ENCODE peak calls at places on chromosomes 3 and 15, in six cellular contexts. One of them, this sample, is unnamed.

GRCh38 chr15:60215225-60215963 is 182.4 kb downstream of the ANXA2 start:
- DNase-seq in H1: no peak
- DNase-seq in H9: peak; percentile 49
- DNase-seq in IMR-90: no peak
- DNase-seq in neuronal stem cell: no peak
- DNase-seq in trophoblast cell: no peak
- DNase-seq in this sample: no peak

GRCh38 chr15:90955911-90956310 is 1.2 kb downstream of the RCCD1 start:
- DNase-seq in neuronal stem cell: no peak
- DNase-seq in IMR-90: no peak
- DNase-seq in H9: no peak
- DNase-seq in H1: no peak
- DNase-seq in trophoblast cell: no peak
- DNase-seq in this sample: no peak

GRCh38 chr15:79811406-79812405 is 85.1 kb downstream of the MTHFS start:
- DNase-seq in H1: no peak
- DNase-seq in neuronal stem cell: no peak
- DNase-seq in H9: no peak
- DNase-seq in trophoblast cell: no peak
- DNase-seq in IMR-90: peak; percentile 25
- DNase-seq in this sample: no peak

GRCh38 chr15:69973102-69973714 is 124.5 kb downstream of the TLE3 start:
- DNase-seq in H9: no peak
- DNase-seq in neuronal stem cell: no peak
- DNase-seq in H1: no peak
- DNase-seq in IMR-90: peak; percentile 37
- DNase-seq in trophoblast cell: peak; percentile 43
- DNase-seq in this sample: peak; percentile 38

GRCh38 chr3:133376805-133377204 is 23.1 kb upstream of the BFSP2 start:
- DNase-seq in H1: no peak
- DNase-seq in trophoblast cell: no peak
- DNase-seq in IMR-90: no peak
- DNase-seq in neuronal stem cell: no peak
- DNase-seq in H9: no peak
- DNase-seq in this sample: no peak

GRCh38 chr15:31328425-31328998 is 1.9 kb downstream of the KLF13 start:
- DNase-seq in H1: no peak
- DNase-seq in neuronal stem cell: no peak
- DNase-seq in trophoblast cell: peak; percentile 50
- DNase-seq in IMR-90: peak; percentile 49
- DNase-seq in H9: no peak
- DNase-seq in this sample: peak; percentile 57

GRCh38 chr3:171013822-171014748 is 12.4 kb downstream of the SLC2A2 start:
- DNase-seq in H9: no peak
- DNase-seq in neuronal stem cell: no peak
- DNase-seq in H1: no peak
- DNase-seq in IMR-90: no peak
- DNase-seq in trophoblast cell: no peak
- DNase-seq in this sample: no peak

GRCh38 chr15:40291088-40291574 is 8.3 kb upstream of the ANKRD63 start:
- DNase-seq in IMR-90: peak; percentile 49
- DNase-seq in neuronal stem cell: peak; percentile 62
- DNase-seq in H1: peak; percentile 80
- DNase-seq in trophoblast cell: peak; percentile 39
- DNase-seq in H9: peak; percentile 71
- DNase-seq in this sample: peak; percentile 71

GRCh38 chr3:184512621-184513020 is 49.0 kb upstream of the EPHB3 start:
- DNase-seq in trophoblast cell: no peak
- DNase-seq in IMR-90: no peak
- DNase-seq in H1: no peak
- DNase-seq in neuronal stem cell: no peak
- DNase-seq in H9: no peak
- DNase-seq in this sample: no peak

GRCh38 chr3:29465836-29466235 is 185.0 kb downstream of the RBMS3 start:
- DNase-seq in H1: no peak
- DNase-seq in trophoblast cell: no peak
- DNase-seq in neuronal stem cell: no peak
- DNase-seq in H9: no peak
- DNase-seq in IMR-90: peak; percentile 82
- DNase-seq in this sample: no peak

GRCh38 chr3:126017310-126017709 is 48.3 kb downstream of the ROPN1B start:
- DNase-seq in trophoblast cell: no peak
- DNase-seq in neuronal stem cell: no peak
- DNase-seq in IMR-90: no peak
- DNase-seq in H9: peak; percentile 17
- DNase-seq in H1: no peak
- DNase-seq in this sample: no peak

GRCh38 chr3:126021224-126021623 is 52.2 kb downstream of the ROPN1B start:
- DNase-seq in H9: peak; percentile 21
- DNase-seq in neuronal stem cell: no peak
- DNase-seq in IMR-90: no peak
- DNase-seq in H1: no peak
- DNase-seq in trophoblast cell: no peak
- DNase-seq in this sample: no peak

GRCh38 chr3:126018545-126018944 is 49.6 kb downstream of the ROPN1B start:
- DNase-seq in IMR-90: no peak
- DNase-seq in neuronal stem cell: no peak
- DNase-seq in H1: no peak
- DNase-seq in H9: no peak
- DNase-seq in trophoblast cell: no peak
- DNase-seq in this sample: no peak

GRCh38 chr3:126019683-126020082 is 50.7 kb downstream of the ROPN1B start:
- DNase-seq in neuronal stem cell: no peak
- DNase-seq in IMR-90: no peak
- DNase-seq in trophoblast cell: no peak
- DNase-seq in H9: peak; percentile 15
- DNase-seq in H1: no peak
- DNase-seq in this sample: no peak

DNA sequence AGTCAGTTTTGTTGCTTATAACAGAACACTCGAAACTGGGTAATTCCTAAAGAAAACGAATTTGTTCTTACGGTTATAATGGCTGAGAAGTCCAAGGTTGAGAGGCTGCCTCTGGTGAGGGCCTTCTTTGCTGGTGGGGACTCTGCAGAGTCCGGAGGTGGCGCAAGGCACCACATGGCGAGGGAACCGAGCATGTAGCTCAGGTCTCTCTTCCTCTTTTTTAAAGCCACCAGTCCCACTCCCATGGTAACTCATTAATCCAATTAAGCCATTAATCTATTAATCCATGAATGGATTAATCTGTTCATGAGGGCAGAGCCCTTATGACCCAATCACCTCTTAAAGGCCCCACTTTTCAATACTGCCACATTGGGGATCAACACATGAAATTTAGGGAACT is 50.0 kb downstream of the ROPN1B start:
- DNase-seq in H1: no peak
- DNase-seq in IMR-90: no peak
- DNase-seq in neuronal stem cell: no peak
- DNase-seq in trophoblast cell: no peak
- DNase-seq in H9: no peak
- DNase-seq in this sample: no peak
- H4K91ac ChIP-seq in H1: no peak overlapping the region
- H4K91ac ChIP-seq in IMR-90: no peak overlapping the region
- H4K91ac ChIP-seq in neuronal stem cell: no peak overlapping the region
- H4K91ac ChIP-seq in trophoblast cell: no peak overlapping the region
- H4K91ac ChIP-seq in H9: no peak overlapping the region
- H4K91ac ChIP-seq in this sample: no peak overlapping the region

GRCh38 chr3:71466483-71466882 is 117.0 kb downstream of the FOXP1 start:
- DNase-seq in H1: no peak
- DNase-seq in H9: no peak
- DNase-seq in trophoblast cell: no peak
- DNase-seq in IMR-90: no peak
- DNase-seq in neuronal stem cell: no peak
- DNase-seq in this sample: no peak

GRCh38 chr3:71465371-71466007 is 118.0 kb downstream of the FOXP1 start:
- DNase-seq in neuronal stem cell: no peak
- DNase-seq in trophoblast cell: no peak
- DNase-seq in IMR-90: no peak
- DNase-seq in H9: no peak
- DNase-seq in H1: no peak
- DNase-seq in this sample: no peak

GRCh38 chr3:71469131-71469430 is 114.4 kb downstream of the FOXP1 start:
- DNase-seq in neuronal stem cell: no peak
- DNase-seq in H9: no peak
- DNase-seq in trophoblast cell: no peak
- DNase-seq in IMR-90: no peak
- DNase-seq in H1: no peak
- DNase-seq in this sample: no peak

GRCh38 chr3:71464613-71465012 is 118.9 kb downstream of the FOXP1 start:
- DNase-seq in trophoblast cell: no peak
- DNase-seq in IMR-90: no peak
- DNase-seq in H9: no peak
- DNase-seq in neuronal stem cell: no peak
- DNase-seq in H1: no peak
- DNase-seq in this sample: no peak

DNA sequence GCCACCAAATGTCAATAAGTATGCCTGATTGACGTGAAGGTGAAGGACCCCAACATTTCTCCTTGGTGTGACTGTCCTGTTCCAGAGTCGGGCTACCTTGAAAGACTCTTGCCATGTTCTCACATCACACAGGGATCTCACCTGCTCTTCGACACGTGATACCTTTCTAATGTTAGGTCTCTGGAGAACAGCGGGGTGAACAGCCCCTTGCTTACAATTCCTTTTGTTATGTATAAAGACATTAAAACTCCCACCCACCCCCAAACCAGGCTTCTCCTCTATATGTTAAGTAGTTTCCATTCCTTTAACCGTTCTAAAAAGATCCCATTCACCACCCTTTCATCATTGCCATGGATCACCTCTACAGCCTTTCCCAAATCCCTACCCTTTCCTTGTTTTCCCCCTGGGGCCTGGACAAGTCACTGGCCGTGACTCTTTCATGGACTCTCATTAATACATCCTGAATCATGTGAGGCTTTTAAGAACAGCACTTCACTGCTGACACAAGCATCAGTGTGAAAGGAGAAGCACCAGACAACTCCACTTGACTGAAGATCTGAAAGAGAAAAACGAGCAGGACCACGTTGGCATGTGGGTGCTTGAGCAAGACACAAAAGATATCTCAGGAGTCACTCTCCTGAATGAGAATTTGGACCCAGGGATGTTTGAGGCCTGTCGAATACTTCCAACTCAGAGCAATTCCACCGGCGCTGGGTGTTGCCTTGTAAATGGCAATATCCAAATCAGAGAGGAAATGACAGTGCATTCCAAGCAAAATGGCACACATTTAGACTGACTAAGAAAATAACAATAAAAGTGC is 115.0 kb downstream of the FOXP1 start:
- DNase-seq in H1: no peak
- DNase-seq in trophoblast cell: no peak
- DNase-seq in IMR-90: no peak
- DNase-seq in neuronal stem cell: no peak
- DNase-seq in H9: no peak
- DNase-seq in this sample: no peak
- H4K91ac ChIP-seq in H1: peak overlapping the region; percentile 70
- H4K91ac ChIP-seq in trophoblast cell: no peak overlapping the region
- H4K91ac ChIP-seq in IMR-90: no peak overlapping the region
- H4K91ac ChIP-seq in neuronal stem cell: no peak overlapping the region
- H4K91ac ChIP-seq in H9: no peak overlapping the region
- H4K91ac ChIP-seq in this sample: no peak overlapping the region

GRCh38 chr3:167712445-167712844 is 22.2 kb downstream of the PDCD10 start:
- DNase-seq in trophoblast cell: no peak
- DNase-seq in H9: no peak
- DNase-seq in H1: no peak
- DNase-seq in neuronal stem cell: no peak
- DNase-seq in IMR-90: no peak
- DNase-seq in this sample: no peak
- H4K91ac ChIP-seq in trophoblast cell: no peak overlapping the region
- H4K91ac ChIP-seq in H9: no peak overlapping the region
- H4K91ac ChIP-seq in H1: no peak overlapping the region
- H4K91ac ChIP-seq in neuronal stem cell: no peak overlapping the region
- H4K91ac ChIP-seq in IMR-90: no peak overlapping the region
- H4K91ac ChIP-seq in this sample: no peak overlapping the region

GRCh38 chr3:108527827-108528226 is 17.4 kb upstream of the MYH15 start:
- DNase-seq in H9: no peak
- DNase-seq in H1: no peak
- DNase-seq in trophoblast cell: no peak
- DNase-seq in IMR-90: no peak
- DNase-seq in neuronal stem cell: no peak
- DNase-seq in this sample: no peak

GRCh38 chr3:108524547-108524946 is 14.2 kb upstream of the MYH15 start:
- DNase-seq in trophoblast cell: no peak
- DNase-seq in H9: no peak
- DNase-seq in H1: no peak
- DNase-seq in IMR-90: peak; percentile 10
- DNase-seq in neuronal stem cell: no peak
- DNase-seq in this sample: peak; percentile 78

GRCh38 chr3:108527109-108527508 is 16.7 kb upstream of the MYH15 start:
- DNase-seq in H9: no peak
- DNase-seq in H1: no peak
- DNase-seq in IMR-90: no peak
- DNase-seq in neuronal stem cell: peak; percentile 65
- DNase-seq in trophoblast cell: no peak
- DNase-seq in this sample: peak; percentile 19

GRCh38 chr3:108528459-108529231 is 18.2 kb upstream of the MYH15 start:
- DNase-seq in H9: no peak
- DNase-seq in IMR-90: no peak
- DNase-seq in trophoblast cell: no peak
- DNase-seq in neuronal stem cell: no peak
- DNase-seq in H1: no peak
- DNase-seq in this sample: peak; percentile 24
- H4K91ac ChIP-seq in H9: no peak overlapping the region
- H4K91ac ChIP-seq in IMR-90: no peak overlapping the region
- H4K91ac ChIP-seq in trophoblast cell: no peak overlapping the region
- H4K91ac ChIP-seq in neuronal stem cell: no peak overlapping the region
- H4K91ac ChIP-seq in H1: no peak overlapping the region
- H4K91ac ChIP-seq in this sample: no peak overlapping the region

DNA sequence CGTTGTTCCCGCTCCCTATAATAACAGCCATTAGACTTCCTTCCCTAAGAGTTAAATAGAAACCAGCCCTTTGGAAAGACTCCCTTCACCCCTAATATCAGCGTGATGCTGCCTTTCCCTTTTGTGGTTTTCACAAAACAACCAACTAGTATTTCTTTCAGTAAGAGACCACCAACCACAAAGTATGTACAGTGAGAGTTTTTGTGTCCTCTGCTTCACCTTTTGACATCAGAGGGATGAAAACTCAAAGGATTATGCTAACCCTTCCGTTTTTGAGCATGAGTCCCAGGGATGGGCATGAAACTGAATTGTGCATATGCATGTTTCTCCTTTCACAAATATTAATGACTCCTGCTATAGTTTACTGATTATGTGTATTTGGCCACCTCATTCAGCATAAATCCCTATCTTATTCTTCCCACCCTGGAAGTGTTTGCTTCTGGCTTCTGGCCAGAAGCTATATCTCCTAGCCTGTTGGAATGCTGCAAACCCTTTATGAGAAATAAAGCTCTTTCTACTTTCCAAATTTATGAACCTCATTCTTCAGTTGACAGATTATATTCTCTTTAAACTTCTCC is 59.2 kb downstream of the RSRC1 start:
- DNase-seq in neuronal stem cell: no peak
- DNase-seq in trophoblast cell: no peak
- DNase-seq in H1: no peak
- DNase-seq in IMR-90: peak; percentile 21
- DNase-seq in H9: no peak
- DNase-seq in this sample: peak; percentile 14
- H4K91ac ChIP-seq in neuronal stem cell: no peak overlapping the region
- H4K91ac ChIP-seq in trophoblast cell: no peak overlapping the region
- H4K91ac ChIP-seq in H1: no peak overlapping the region
- H4K91ac ChIP-seq in IMR-90: no peak overlapping the region
- H4K91ac ChIP-seq in H9: no peak overlapping the region
- H4K91ac ChIP-seq in this sample: no peak overlapping the region

GRCh38 chr15:67678948-67679347 is 136.4 kb downstream of the MAP2K5 start:
- DNase-seq in trophoblast cell: no peak
- DNase-seq in neuronal stem cell: peak; percentile 50
- DNase-seq in H1: no peak
- DNase-seq in H9: no peak
- DNase-seq in IMR-90: no peak
- DNase-seq in this sample: no peak
- H4K91ac ChIP-seq in trophoblast cell: no peak overlapping the region
- H4K91ac ChIP-seq in neuronal stem cell: no peak overlapping the region
- H4K91ac ChIP-seq in H1: no peak overlapping the region
- H4K91ac ChIP-seq in H9: no peak overlapping the region
- H4K91ac ChIP-seq in IMR-90: no peak overlapping the region
- H4K91ac ChIP-seq in this sample: no peak overlapping the region

This sample was measured in mesenchymal stem cell.